ENCODE peak calls at places on chromosome 18, in six cellular contexts. I is Peyer's patch, V is GM19239, W is HEK293T, E is CD14-positive monocyte, R is ACHN. T is an unnamed sample.

GRCh38 chr18:25826823-25827617 is 263.4 kb downstream of the SS18 start:
- DNase-seq in R (no peak), E (no peak), W (no peak), V (no peak), I (no peak), T (no peak)

GRCh38 chr18:44849361-44849760 is 168.7 kb downstream of the SETBP1 start:
- DNase-seq in V (no peak), I (no peak), R (no peak), W (no peak), E (no peak), T (no peak)

GRCh38 chr18:12460874-12461273 is 53.1 kb downstream of the PRELID3A start:
- DNase-seq in V (no peak), R (no peak), E (no peak), I (no peak), W (no peak), T (no peak)

GRCh38 chr18:21777814-21778213 is 37.2 kb downstream of the MIB1 start:
- DNase-seq in R (no peak), E (no peak), W (no peak), V (peak; percentile 1), I (no peak), T (no peak)

GRCh38 chr18:73118121-73118816 is 250.5 kb upstream of the NETO1 start:
- DNase-seq in W (no peak), R (no peak), E (no peak), V (no peak), I (no peak), T (no peak)

GRCh38 chr18:79548077-79548450 is 131.5 kb upstream of the CTDP1 start:
- DNase-seq in R (no peak), I (no peak), W (no peak), V (no peak), E (peak; percentile 44), T (no peak)

GRCh38 chr18:23257686-23258565 is 122.6 kb downstream of the CABLES1 start:
- DNase-seq in V (no peak), I (no peak), R (no peak), W (no peak), E (peak; percentile 91), T (peak; percentile 56)

GRCh38 chr18:13989209-13989608 is 73.9 kb upstream of the MC2R start:
- DNase-seq in V (no peak), W (no peak), R (no peak), I (no peak), E (no peak), T (no peak)

GRCh38 chr18:48979944-48980890 is 29.5 kb upstream of the SMAD7 start:
- DNase-seq in V (no peak), E (peak; percentile 78), W (no peak), I (no peak), R (no peak), T (no peak)

GRCh38 chr18:47149457-47150028 is 757 bp downstream of the HDHD2 start:
- DNase-seq in W (peak; percentile 4), E (no peak), I (no peak), R (no peak), V (no peak), T (no peak)

GRCh38 chr18:21303913-21304312 is 61.9 kb downstream of the GREB1L start:
- DNase-seq in W (no peak), V (no peak), I (no peak), E (no peak), R (no peak), T (no peak)

GRCh38 chr18:21183670-21184069 is 58.4 kb upstream of the GREB1L start:
- DNase-seq in E (no peak), W (no peak), I (no peak), V (no peak), R (no peak), T (no peak)

GRCh38 chr18:47436871-47437270 is 185.4 kb upstream of the SKOR2 start:
- DNase-seq in V (no peak), R (no peak), I (no peak), W (no peak), E (no peak), T (no peak)

GRCh38 chr18:77366725-77367641 is 117.3 kb downstream of the GALR1 start:
- DNase-seq in W (no peak), E (no peak), R (peak; percentile 35), V (no peak), I (no peak), T (peak; percentile 64)

GRCh38 chr18:56517761-56518160 is 120.6 kb downstream of the TXNL1 start:
- DNase-seq in V (no peak), I (no peak), R (no peak), E (no peak), W (no peak), T (no peak)

GRCh38 chr18:10015288-10015701 is 101.5 kb downstream of the VAPA start:
- DNase-seq in R (no peak), E (no peak), V (no peak), W (no peak), I (no peak), T (no peak)

GRCh38 chr18:7459851-7460774 is 107.0 kb upstream of the PTPRM start:
- DNase-seq in R (no peak), I (no peak), V (no peak), W (no peak), E (no peak), T (peak; percentile 18)

GRCh38 chr18:58315739-58316215 is 271.8 kb downstream of the NEDD4L start:
- DNase-seq in E (no peak), R (no peak), W (no peak), I (no peak), V (no peak), T (no peak)

GRCh38 chr18:75238100-75238499 is 27.5 kb downstream of the TSHZ1 start:
- DNase-seq in R (no peak), I (no peak), W (no peak), E (no peak), V (no peak), T (no peak)

GRCh38 chr18:75341897-75342296 is 85.6 kb downstream of the SMIM21 start:
- DNase-seq in V (no peak), W (no peak), E (no peak), R (no peak), I (no peak), T (no peak)

T was measured in AG08395.